ENCODE peak calls at places on chromosome 20, in eight cellular contexts. One of them, this sample, is unnamed.

GRCh38 chr20:6783752-6784725 is 16.6 kb downstream of the BMP2 start:
- DNase-seq in GM12878: no peak
- DNase-seq in adrenal gland: no peak
- DNase-seq in uterus: no peak
- DNase-seq in sigmoid colon: no peak
- DNase-seq in IMR-90: no peak
- DNase-seq in A549: no peak
- DNase-seq in suprapubic skin: no peak
- DNase-seq in this sample: no peak

GRCh38 chr20:21719592-21720214 is 14.2 kb downstream of the PAX1 start:
- DNase-seq in GM12878: peak
- DNase-seq in adrenal gland: peak
- DNase-seq in uterus: no peak
- DNase-seq in sigmoid colon: peak
- DNase-seq in IMR-90: peak
- DNase-seq in A549: peak
- DNase-seq in suprapubic skin: no peak
- DNase-seq in this sample: no peak

GRCh38 chr20:41072099-41072798 is 43.6 kb downstream of the TOP1 start:
- DNase-seq in GM12878: no peak
- DNase-seq in adrenal gland: peak
- DNase-seq in uterus: peak
- DNase-seq in sigmoid colon: no peak
- DNase-seq in IMR-90: peak
- DNase-seq in A549: no peak
- DNase-seq in suprapubic skin: no peak
- DNase-seq in this sample: peak

GRCh38 chr20:24388828-24389325 is 80.6 kb upstream of the SYNDIG1 start:
- DNase-seq in GM12878: no peak
- DNase-seq in adrenal gland: no peak
- DNase-seq in uterus: no peak
- DNase-seq in sigmoid colon: no peak
- DNase-seq in IMR-90: no peak
- DNase-seq in A549: no peak
- DNase-seq in suprapubic skin: no peak
- DNase-seq in this sample: no peak

GRCh38 chr20:42267793-42268381 is 649.7 kb upstream of the CHD6 start:
- DNase-seq in GM12878: no peak
- DNase-seq in adrenal gland: no peak
- DNase-seq in uterus: no peak
- DNase-seq in sigmoid colon: no peak
- DNase-seq in IMR-90: no peak
- DNase-seq in A549: no peak
- DNase-seq in suprapubic skin: no peak
- DNase-seq in this sample: no peak

GRCh38 chr20:55057779-55058415 is 582.5 kb downstream of the DOK5 start:
- DNase-seq in GM12878: no peak
- DNase-seq in adrenal gland: no peak
- DNase-seq in uterus: no peak
- DNase-seq in sigmoid colon: no peak
- DNase-seq in IMR-90: no peak
- DNase-seq in A549: no peak
- DNase-seq in suprapubic skin: no peak
- DNase-seq in this sample: no peak

GRCh38 chr20:59823030-59823423 is 110.4 kb downstream of the SYCP2 start:
- DNase-seq in GM12878: no peak
- DNase-seq in adrenal gland: no peak
- DNase-seq in uterus: no peak
- DNase-seq in sigmoid colon: no peak
- DNase-seq in IMR-90: no peak
- DNase-seq in A549: no peak
- DNase-seq in suprapubic skin: no peak
- DNase-seq in this sample: no peak

GRCh38 chr20:14956026-14956425 is 618.6 kb upstream of the FLRT3 start:
- DNase-seq in GM12878: no peak
- DNase-seq in adrenal gland: no peak
- DNase-seq in uterus: no peak
- DNase-seq in sigmoid colon: no peak
- DNase-seq in IMR-90: no peak
- DNase-seq in A549: peak
- DNase-seq in suprapubic skin: no peak
- DNase-seq in this sample: no peak

GRCh38 chr20:44910690-44911262 is 916 bp downstream of the PABPC1L start:
- DNase-seq in GM12878: no peak
- DNase-seq in adrenal gland: no peak
- DNase-seq in uterus: no peak
- DNase-seq in sigmoid colon: no peak
- DNase-seq in IMR-90: no peak
- DNase-seq in A549: peak
- DNase-seq in suprapubic skin: no peak
- DNase-seq in this sample: no peak

GRCh38 chr20:23407770-23408467 is 13.4 kb downstream of the NAPB start:
- DNase-seq in GM12878: no peak
- DNase-seq in adrenal gland: no peak
- DNase-seq in uterus: no peak
- DNase-seq in sigmoid colon: no peak
- DNase-seq in IMR-90: no peak
- DNase-seq in A549: no peak
- DNase-seq in suprapubic skin: no peak
- DNase-seq in this sample: no peak

GRCh38 chr20:59428006-59428405 is 127.6 kb downstream of the EDN3 start:
- DNase-seq in GM12878: no peak
- DNase-seq in adrenal gland: no peak
- DNase-seq in uterus: no peak
- DNase-seq in sigmoid colon: no peak
- DNase-seq in IMR-90: no peak
- DNase-seq in A549: no peak
- DNase-seq in suprapubic skin: no peak
- DNase-seq in this sample: no peak

GRCh38 chr20:24487648-24488047 is 18.2 kb downstream of the SYNDIG1 start:
- DNase-seq in GM12878: no peak
- DNase-seq in adrenal gland: no peak
- DNase-seq in uterus: no peak
- DNase-seq in sigmoid colon: no peak
- DNase-seq in IMR-90: no peak
- DNase-seq in A549: no peak
- DNase-seq in suprapubic skin: peak
- DNase-seq in this sample: no peak

GRCh38 chr20:61861054-61861841 is 204.4 kb downstream of the TAF4 start:
- DNase-seq in GM12878: no peak
- DNase-seq in adrenal gland: no peak
- DNase-seq in uterus: no peak
- DNase-seq in sigmoid colon: no peak
- DNase-seq in IMR-90: no peak
- DNase-seq in A549: no peak
- DNase-seq in suprapubic skin: no peak
- DNase-seq in this sample: no peak

DNA sequence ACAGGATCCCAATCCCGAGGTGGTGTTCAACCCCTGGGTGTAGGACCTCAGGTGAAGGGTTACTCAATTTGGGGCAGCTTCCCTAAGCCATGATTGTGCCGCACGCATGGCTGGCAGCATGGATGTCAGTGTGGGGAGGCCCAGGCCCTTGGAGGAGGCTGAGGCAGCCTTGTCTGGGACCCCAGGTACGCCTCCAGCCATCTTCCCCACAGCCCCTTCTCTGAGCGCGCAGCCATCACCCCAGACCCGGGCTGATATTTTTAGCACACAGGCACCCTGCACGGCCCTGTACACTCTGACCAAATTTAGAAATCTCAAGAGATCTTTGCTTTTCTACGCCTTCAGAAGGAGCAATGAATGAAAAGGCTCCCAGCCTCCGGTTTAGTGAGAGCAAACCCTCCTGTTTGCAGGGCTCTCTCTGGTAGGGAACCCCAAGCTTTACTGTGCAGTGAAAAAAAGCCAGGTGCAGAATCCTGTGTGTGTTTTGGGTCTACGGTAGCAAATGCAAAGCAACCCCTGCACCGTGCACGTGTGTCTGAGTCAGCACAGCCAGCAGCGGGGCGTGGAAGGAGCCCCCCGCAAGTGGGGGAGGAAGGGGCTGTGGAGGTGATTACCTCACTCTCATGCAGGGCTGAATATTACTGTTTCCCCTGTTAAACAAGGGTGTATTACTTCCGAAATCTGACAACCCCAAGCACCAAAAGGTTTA is 44.3 kb downstream of the CTCFL start:
- DNase-seq in GM12878: peak
- DNase-seq in adrenal gland: no peak
- DNase-seq in uterus: no peak
- DNase-seq in sigmoid colon: peak
- DNase-seq in IMR-90: no peak
- DNase-seq in A549: no peak
- DNase-seq in suprapubic skin: peak
- DNase-seq in this sample: no peak
- H3K27ac ChIP-seq in GM12878: peak
- H3K27ac ChIP-seq in adrenal gland: no peak
- H3K27ac ChIP-seq in uterus: peak
- H3K27ac ChIP-seq in sigmoid colon: peak
- H3K27ac ChIP-seq in IMR-90: no peak
- H3K27ac ChIP-seq in A549: no peak
- H3K27ac ChIP-seq in suprapubic skin: no peak
- H3K27ac ChIP-seq in this sample: no peak

GRCh38 chr20:34922654-34923381 is 32.8 kb downstream of the GSS start:
- DNase-seq in GM12878: no peak
- DNase-seq in adrenal gland: peak
- DNase-seq in uterus: no peak
- DNase-seq in sigmoid colon: no peak
- DNase-seq in IMR-90: peak
- DNase-seq in A549: peak
- DNase-seq in suprapubic skin: no peak
- DNase-seq in this sample: no peak

GRCh38 chr20:34916774-34917354 is 38.7 kb downstream of the GSS start:
- DNase-seq in GM12878: no peak
- DNase-seq in adrenal gland: no peak
- DNase-seq in uterus: no peak
- DNase-seq in sigmoid colon: no peak
- DNase-seq in IMR-90: no peak
- DNase-seq in A549: no peak
- DNase-seq in suprapubic skin: no peak
- DNase-seq in this sample: no peak

GRCh38 chr20:34923414-34923813 is 32.2 kb downstream of the GSS start:
- DNase-seq in GM12878: no peak
- DNase-seq in adrenal gland: no peak
- DNase-seq in uterus: no peak
- DNase-seq in sigmoid colon: no peak
- DNase-seq in IMR-90: no peak
- DNase-seq in A549: no peak
- DNase-seq in suprapubic skin: no peak
- DNase-seq in this sample: no peak

GRCh38 chr20:34921436-34921835 is 34.2 kb downstream of the GSS start:
- DNase-seq in GM12878: no peak
- DNase-seq in adrenal gland: no peak
- DNase-seq in uterus: no peak
- DNase-seq in sigmoid colon: no peak
- DNase-seq in IMR-90: no peak
- DNase-seq in A549: no peak
- DNase-seq in suprapubic skin: no peak
- DNase-seq in this sample: no peak

GRCh38 chr20:34920055-34920454 is 35.6 kb downstream of the GSS start:
- DNase-seq in GM12878: no peak
- DNase-seq in adrenal gland: no peak
- DNase-seq in uterus: no peak
- DNase-seq in sigmoid colon: no peak
- DNase-seq in IMR-90: no peak
- DNase-seq in A549: no peak
- DNase-seq in suprapubic skin: no peak
- DNase-seq in this sample: no peak
- H3K4me3 ChIP-seq in GM12878: no peak
- H3K4me3 ChIP-seq in adrenal gland: no peak
- H3K4me3 ChIP-seq in uterus: no peak
- H3K4me3 ChIP-seq in sigmoid colon: no peak
- H3K4me3 ChIP-seq in IMR-90: no peak
- H3K4me3 ChIP-seq in A549: no peak
- H3K4me3 ChIP-seq in suprapubic skin: no peak
- H3K4me3 ChIP-seq in this sample: no peak

DNA sequence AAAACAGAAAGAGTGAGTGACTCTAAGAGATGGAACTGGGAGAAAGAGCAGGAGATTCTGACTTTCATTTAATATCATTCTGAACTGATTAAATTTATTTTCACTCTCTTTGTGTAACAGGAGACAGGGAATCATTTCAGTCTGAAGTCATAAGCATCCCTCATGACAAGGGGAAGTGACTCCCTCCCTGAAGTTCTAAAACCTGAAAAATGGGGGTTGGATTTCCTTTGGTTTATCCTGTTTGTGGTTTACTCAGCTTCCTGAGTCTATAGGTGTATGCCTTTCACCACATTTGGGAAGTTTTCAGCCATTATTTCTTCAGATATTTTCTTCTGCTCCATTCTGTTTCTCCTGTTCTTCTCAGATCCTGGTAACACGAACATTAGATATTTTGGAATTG is 3.4 kb upstream of the FKBP1A start:
- DNase-seq in GM12878: no peak
- DNase-seq in adrenal gland: no peak
- DNase-seq in uterus: no peak
- DNase-seq in sigmoid colon: no peak
- DNase-seq in IMR-90: no peak
- DNase-seq in A549: no peak
- DNase-seq in suprapubic skin: no peak
- DNase-seq in this sample: no peak
- TF ChIP-seq POLR2A in GM12878: no peak
- TF ChIP-seq POLR2A in adrenal gland: no peak
- TF ChIP-seq POLR2A in uterus: no peak
- TF ChIP-seq POLR2A in sigmoid colon: no peak
- TF ChIP-seq POLR2A in IMR-90: no peak
- TF ChIP-seq POLR2A in A549: no peak
- TF ChIP-seq POLR2A in suprapubic skin: no peak
- TF ChIP-seq POLR2A in this sample: no peak

GRCh38 chr20:48360338-48360698 is 467.5 kb downstream of the PREX1 start:
- DNase-seq in GM12878: peak
- DNase-seq in adrenal gland: no peak
- DNase-seq in uterus: no peak
- DNase-seq in sigmoid colon: no peak
- DNase-seq in IMR-90: no peak
- DNase-seq in A549: no peak
- DNase-seq in suprapubic skin: no peak
- DNase-seq in this sample: no peak
- H3K27ac ChIP-seq in GM12878: peak
- H3K27ac ChIP-seq in adrenal gland: no peak
- H3K27ac ChIP-seq in uterus: no peak
- H3K27ac ChIP-seq in sigmoid colon: no peak
- H3K27ac ChIP-seq in IMR-90: no peak
- H3K27ac ChIP-seq in A549: no peak
- H3K27ac ChIP-seq in suprapubic skin: no peak
- H3K27ac ChIP-seq in this sample: no peak

This sample was measured in heart left ventricle.